ENCODE peak calls at places on chromosomes 7 and 10, in five cellular contexts. X is NCI-H460, F is suprapubic skin, S is NCI-H2029 treated with DMSO at 0.1 percent for 48 hours, Q is neural crest cell. K is an unnamed sample.

GRCh38 chr7:116772423-116772852 is 89.9 kb upstream of the CAPZA2 start:
- DNase-seq in X (no peak), S (no peak), F (no peak), Q (no peak), K (no peak)

GRCh38 chr10:79446451-79447020 is 1.1 kb upstream of the ZCCHC24 start:
- DNase-seq in Q (peak), S (no peak), F (no peak), X (no peak), K (no peak)

GRCh38 chr7:55569797-55570196 is 2.5 kb downstream of the VOPP1 start:
- DNase-seq in X (no peak), Q (no peak), S (peak), F (no peak), K (no peak)

GRCh38 chr10:109892885-109893284 is 30.4 kb downstream of the XPNPEP1 start:
- DNase-seq in S (no peak), X (no peak), F (peak), Q (no peak), K (no peak)

GRCh38 chr7:102122026-102122425 is 164.6 kb upstream of the SH2B2 start:
- DNase-seq in X (no peak), Q (no peak), S (peak), F (no peak), K (no peak)

GRCh38 chr7:117993377-117994003 is 120.2 kb upstream of the CTTNBP2 start:
- DNase-seq in F (no peak), Q (peak), S (no peak), X (peak), K (no peak)

GRCh38 chr10:110356628-110357245 is 52.0 kb upstream of the SMNDC1 start:
- DNase-seq in S (no peak), X (peak), Q (no peak), F (no peak), K (peak)

GRCh38 chr10:86592413-86592812 is 61.9 kb upstream of the OPN4 start:
- DNase-seq in S (no peak), F (peak), X (no peak), Q (no peak), K (no peak)

GRCh38 chr10:61108880-61109279 is 164.9 kb upstream of the RHOBTB1 start:
- DNase-seq in F (no peak), Q (no peak), X (no peak), S (no peak), K (no peak)

GRCh38 chr10:64648915-64649314 is 1127.7 kb downstream of the REEP3 start:
- DNase-seq in Q (no peak), S (no peak), F (no peak), X (peak), K (no peak)

GRCh38 chr7:16773884-16774283 is 20.3 kb downstream of the TSPAN13 start:
- DNase-seq in S (no peak), Q (no peak), X (no peak), F (no peak), K (no peak)

GRCh38 chr7:42914009-42914725 is 2.3 kb upstream of the C7orf25 start:
- DNase-seq in S (no peak), Q (no peak), F (no peak), X (no peak), K (no peak)

GRCh38 chr7:91995391-91995790 is 54.7 kb downstream of the AKAP9 start:
- DNase-seq in Q (no peak), X (no peak), S (no peak), F (no peak), K (no peak)

GRCh38 chr10:30985552-30985951 is 46.1 kb downstream of the ZNF438 start:
- DNase-seq in F (no peak), S (no peak), X (no peak), Q (no peak), K (no peak)

GRCh38 chr7:133023370-133024075 is 58.4 kb downstream of the CHCHD3 start:
- DNase-seq in Q (no peak), X (no peak), F (no peak), S (no peak), K (no peak)

GRCh38 chr7:123154231-123154860 is 45.4 kb downstream of the SLC13A1 start:
- DNase-seq in S (peak), X (peak), Q (peak), F (no peak), K (no peak)

GRCh38 chr7:73354196-73354595 is 26.2 kb downstream of the FKBP6 start:
- DNase-seq in S (no peak), F (no peak), X (no peak), Q (no peak), K (no peak)

GRCh38 chr10:20481054-20481453 is 416.1 kb downstream of the NEBL start:
- DNase-seq in X (no peak), S (no peak), F (no peak), Q (no peak), K (no peak)

K was measured in T-helper 1 cell.